ENCODE peak calls at places on chromosomes 5 and 9, in seven cellular contexts. C is SK-N-SH, L is type B pancreatic cell, Q is pancreas, Y is prostate gland, E is Peyer's patch, D is cardiac fibroblast. N is an unnamed sample.

GRCh38 chr5:68834486-68834885 is 259.3 kb upstream of the SLC30A5 start:
- DNase-seq in E (no peak), C (no peak), Y (no peak), D (peak), L (no peak), Q (no peak), N (no peak)

GRCh38 chr5:61245486-61245885 is 83.2 kb upstream of the SMIM15 start:
- DNase-seq in Y (no peak), L (no peak), C (peak), E (no peak), D (peak), Q (no peak), N (peak)

GRCh38 chr5:95526871-95527270 is 27.9 kb downstream of the SKIC3 start:
- DNase-seq in L (no peak), E (no peak), Y (no peak), D (peak), C (no peak), Q (no peak), N (no peak)

GRCh38 chr9:106956971-106957370 is 94.0 kb downstream of the ZNF462 start:
- DNase-seq in C (no peak), L (no peak), E (no peak), D (peak), Y (no peak), Q (no peak), N (no peak)

GRCh38 chr5:146948666-146949065 is 70.1 kb upstream of the PPP2R2B start:
- DNase-seq in Y (no peak), E (no peak), Q (no peak), D (no peak), L (no peak), C (no peak), N (no peak)

GRCh38 chr5:97752871-97753270 is 569.8 kb upstream of the RIOK2 start:
- DNase-seq in L (no peak), D (peak), E (no peak), Q (no peak), Y (no peak), C (no peak), N (no peak)

GRCh38 chr9:4984571-4985375 is at the start of gene JAK2:
- DNase-seq in Y (peak), L (peak), E (peak), C (peak), Q (peak), D (peak), N (peak)

GRCh38 chr9:86764230-86765039 is 182.9 kb downstream of the GAS1 start:
- DNase-seq in D (no peak), L (no peak), E (no peak), C (no peak), Y (no peak), Q (no peak), N (no peak)

GRCh38 chr5:66246621-66247020 is 102.5 kb downstream of the SREK1 start:
- DNase-seq in L (no peak), Q (no peak), E (no peak), D (peak), Y (no peak), C (no peak), N (peak)

GRCh38 chr5:171537463-171537862 is 118.0 kb downstream of the FGF18 start:
- DNase-seq in Q (no peak), E (no peak), L (no peak), C (no peak), Y (no peak), D (peak), N (peak)

GRCh38 chr5:40429258-40430111 is 250.2 kb upstream of the PTGER4 start:
- DNase-seq in C (no peak), Y (no peak), D (peak), L (no peak), E (no peak), Q (no peak), N (peak)

GRCh38 chr5:61534481-61535267 is 202.6 kb downstream of the ZSWIM6 start:
- DNase-seq in C (no peak), E (no peak), D (no peak), L (no peak), Y (no peak), Q (no peak), N (no peak)

GRCh38 chr5:31638286-31638685 is 645 bp upstream of the PDZD2 start:
- DNase-seq in L (no peak), Y (no peak), Q (peak), D (no peak), C (no peak), E (no peak), N (no peak)

GRCh38 chr9:23622396-23622795 is 203.6 kb downstream of the ELAVL2 start:
- DNase-seq in E (no peak), C (no peak), Q (no peak), Y (no peak), D (no peak), L (no peak), N (no peak)

GRCh38 chr9:75147638-75148037 is 59.3 kb downstream of the OSTF1 start:
- DNase-seq in Q (no peak), Y (no peak), D (peak), L (no peak), C (no peak), E (no peak), N (no peak)

GRCh38 chr9:125439434-125440272 is 178.0 kb downstream of the GAPVD1 start:
- DNase-seq in C (no peak), D (no peak), E (no peak), L (peak), Q (no peak), Y (no peak), N (no peak)

GRCh38 chr9:69971643-69972449 is 71.8 kb upstream of the MAMDC2 start:
- DNase-seq in E (peak), Y (peak), L (peak), C (peak), Q (peak), D (peak), N (peak)

GRCh38 chr5:171413153-171413910 is 6.1 kb upstream of the FGF18 start:
- DNase-seq in Q (no peak), E (no peak), C (no peak), D (no peak), L (no peak), Y (no peak), N (no peak)

GRCh38 chr5:111953351-111954127 is 196.5 kb upstream of the NREP start:
- DNase-seq in C (no peak), E (no peak), L (no peak), Y (no peak), Q (no peak), D (peak), N (no peak)

GRCh38 chr5:4233671-4234070 is 638.0 kb downstream of the IRX1 start:
- DNase-seq in D (peak), L (no peak), E (no peak), Y (no peak), C (no peak), Q (no peak), N (no peak)

GRCh38 chr5:163997965-163998364 is 492.5 kb downstream of the MAT2B start:
- DNase-seq in E (no peak), C (no peak), Q (no peak), L (no peak), D (no peak), Y (no peak), N (no peak)

GRCh38 chr9:126986506-126986951 is 71.9 kb downstream of the RALGPS1 start:
- DNase-seq in Y (no peak), Q (no peak), E (no peak), C (no peak), L (no peak), D (peak), N (peak)

GRCh38 chr9:128972956-128973355 is 25.5 kb downstream of the NUP188 start:
- DNase-seq in E (no peak), Y (no peak), L (no peak), C (no peak), Q (no peak), D (peak), N (peak)

DNA sequence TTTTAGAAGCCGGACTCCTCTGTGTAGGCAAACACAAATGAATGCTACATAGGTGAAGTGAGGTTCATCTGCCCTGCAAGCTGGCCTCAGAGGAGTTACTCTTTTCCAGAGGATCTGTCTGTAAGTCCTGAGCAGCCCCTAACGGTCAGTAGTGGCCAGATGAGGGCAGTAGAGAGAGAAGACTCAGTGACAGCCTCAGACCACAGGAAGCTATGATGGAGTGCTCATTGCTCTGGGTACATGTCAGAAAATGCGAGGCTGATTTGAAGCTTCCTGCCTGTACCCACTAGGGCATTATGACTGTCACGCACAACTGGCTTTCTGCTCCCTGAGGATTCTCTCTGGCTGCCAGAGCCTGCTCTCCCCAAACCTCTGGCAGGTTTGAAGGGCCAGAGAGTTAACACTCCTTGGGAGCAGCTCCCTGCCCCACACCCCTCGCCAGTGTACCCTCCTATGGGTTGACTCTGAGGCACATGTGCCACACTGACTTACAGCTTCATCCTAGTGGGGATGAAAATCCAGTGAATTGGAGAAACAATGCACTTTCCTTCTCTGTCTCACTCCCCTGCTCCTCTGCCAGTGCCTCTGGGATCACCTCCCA is 141.5 kb downstream of the GABRG2 start:
- DNase-seq in C (peak), D (peak), Q (peak), E (no peak), L (no peak), Y (peak), N (peak)
- TF ChIP-seq CTCF in C (peak), D (peak), Q (no peak), E (peak), L (peak), Y (no peak), N (peak)

GRCh38 chr5:114062940-114063867 is 298.7 kb upstream of the KCNN2 start:
- DNase-seq in D (no peak), E (no peak), Q (no peak), Y (no peak), L (no peak), C (no peak), N (no peak)
- TF ChIP-seq CTCF in D (no peak), E (no peak), Q (no peak), Y (no peak), L (peak), C (no peak), N (no peak)

GRCh38 chr5:75744355-75744754 is 27.1 kb upstream of the POC5 start:
- DNase-seq in L (no peak), Q (no peak), C (no peak), E (no peak), D (no peak), Y (no peak), N (no peak)
- TF ChIP-seq CTCF in L (no peak), Q (no peak), C (no peak), E (no peak), D (no peak), Y (no peak), N (no peak)

GRCh38 chr5:34657550-34657921 is 1.4 kb downstream of the RAI14 start:
- DNase-seq in C (peak), Y (no peak), L (no peak), E (no peak), Q (peak), D (peak), N (peak)

GRCh38 chr5:34659168-34659567 is 3.0 kb downstream of the RAI14 start:
- DNase-seq in D (no peak), L (no peak), C (no peak), Q (no peak), Y (no peak), E (no peak), N (no peak)

GRCh38 chr5:34656001-34656699 is at the start of gene RAI14:
- DNase-seq in Y (peak), C (peak), D (peak), L (peak), E (peak), Q (peak), N (peak)

GRCh38 chr5:34656700-34657549 is 797 bp downstream of the RAI14 start:
- DNase-seq in Y (peak), D (peak), C (peak), E (peak), Q (peak), L (peak), N (peak)

DNA sequence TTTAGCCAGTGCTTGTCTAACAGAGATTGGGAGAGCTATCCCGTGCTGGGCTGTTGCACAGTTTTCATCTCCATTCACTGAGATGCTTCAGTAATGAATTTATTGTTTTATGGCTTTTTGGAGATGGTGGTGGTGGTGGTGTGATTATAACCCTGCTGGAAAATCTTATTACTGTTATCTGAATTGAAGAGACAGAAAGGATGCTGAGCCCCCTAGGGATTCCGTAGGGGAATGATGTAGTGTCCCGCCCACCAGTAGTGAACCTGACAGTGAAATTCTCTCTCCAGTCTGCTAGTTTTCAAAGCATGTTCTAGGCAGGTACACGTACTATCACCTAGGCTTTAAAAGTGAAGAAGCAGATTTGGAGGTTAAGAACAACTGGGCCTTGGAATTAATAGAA is 1.9 kb downstream of the RAI14 start:
- DNase-seq in L (no peak), Y (no peak), E (no peak), D (peak), Q (no peak), C (peak), N (peak)
- TF ChIP-seq CTCF in L (no peak), Y (no peak), E (no peak), D (no peak), Q (no peak), C (peak), N (no peak)

DNA sequence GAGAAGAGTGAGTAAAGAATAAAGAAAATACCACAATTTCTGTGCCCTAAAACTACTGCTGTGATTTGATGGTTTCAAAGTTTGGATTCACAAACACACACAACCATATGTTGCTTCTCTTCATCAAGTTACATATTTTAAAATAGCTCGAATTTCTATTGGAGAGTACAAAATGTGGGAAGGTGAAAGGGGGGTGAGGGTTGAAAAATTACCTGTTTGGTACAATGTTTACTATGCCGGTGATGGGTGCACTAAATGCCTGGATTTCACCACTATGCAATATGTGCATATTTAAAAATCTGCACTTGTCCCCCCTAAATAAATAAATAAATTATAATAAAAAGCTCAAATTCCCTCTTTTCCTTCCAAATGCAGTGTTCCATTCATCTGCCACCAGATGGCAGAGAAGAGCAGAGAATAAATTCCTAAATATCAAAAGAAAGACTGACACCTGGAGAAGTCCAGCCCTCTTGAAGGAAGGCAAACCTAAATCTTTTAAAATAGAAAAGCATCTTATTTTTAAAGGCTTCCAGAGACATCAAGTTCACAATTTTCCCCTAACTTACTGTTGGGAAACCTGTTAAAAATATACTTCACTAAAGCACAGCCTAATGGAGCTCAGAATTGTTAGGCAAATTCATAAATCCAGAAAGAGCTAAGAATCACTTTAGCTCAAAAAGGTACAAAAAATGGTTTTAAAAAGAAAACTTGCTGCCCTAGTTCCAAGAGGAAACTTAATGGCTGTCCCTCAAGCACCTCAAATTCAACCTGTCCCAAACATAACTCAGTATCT is 24.8 kb upstream of the HNRNPA0 start:
- DNase-seq in E (no peak), Y (no peak), Q (no peak), C (peak), L (no peak), D (peak), N (peak)
- TF ChIP-seq CTCF in E (peak), Y (peak), Q (peak), C (peak), L (peak), D (peak), N (peak)

DNA sequence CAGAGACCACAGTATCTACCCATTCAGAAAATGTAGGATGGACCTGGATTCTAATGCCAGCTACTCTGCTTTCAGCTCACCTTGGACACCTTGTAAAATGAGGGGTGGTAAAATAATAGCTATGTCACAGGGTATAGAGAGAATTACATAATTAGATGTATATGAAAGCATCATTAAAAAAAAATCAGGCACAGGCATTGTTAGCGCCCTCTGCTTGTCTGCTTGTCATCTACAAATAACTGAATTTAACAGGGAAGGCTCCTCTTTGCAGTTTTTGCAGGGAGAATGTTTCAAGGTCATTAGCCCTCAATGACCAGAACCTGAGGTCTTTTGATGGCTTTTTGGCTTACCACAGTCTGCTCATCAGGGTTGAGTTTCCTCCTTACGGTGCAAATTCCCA is 58.0 kb downstream of the GPR21 start:
- DNase-seq in E (no peak), L (no peak), D (no peak), Q (no peak), Y (no peak), C (no peak), N (no peak)
- TF ChIP-seq CTCF in E (no peak), L (no peak), D (no peak), Q (no peak), Y (no peak), C (peak), N (no peak)

GRCh38 chr9:133614056-133614455 is 4.9 kb upstream of the FAM163B start:
- DNase-seq in C (no peak), Q (no peak), D (no peak), Y (no peak), E (no peak), L (no peak), N (no peak)

GRCh38 chr9:133614678-133615077 is 5.5 kb upstream of the FAM163B start:
- DNase-seq in C (no peak), E (no peak), L (no peak), Y (no peak), D (no peak), Q (no peak), N (no peak)

GRCh38 chr9:133613396-133613795 is 4.2 kb upstream of the FAM163B start:
- DNase-seq in Y (no peak), D (no peak), C (no peak), Q (no peak), L (no peak), E (no peak), N (no peak)

GRCh38 chr9:133612051-133612450 is 2.9 kb upstream of the FAM163B start:
- DNase-seq in L (no peak), D (no peak), Q (no peak), Y (no peak), C (no peak), E (no peak), N (no peak)

DNA sequence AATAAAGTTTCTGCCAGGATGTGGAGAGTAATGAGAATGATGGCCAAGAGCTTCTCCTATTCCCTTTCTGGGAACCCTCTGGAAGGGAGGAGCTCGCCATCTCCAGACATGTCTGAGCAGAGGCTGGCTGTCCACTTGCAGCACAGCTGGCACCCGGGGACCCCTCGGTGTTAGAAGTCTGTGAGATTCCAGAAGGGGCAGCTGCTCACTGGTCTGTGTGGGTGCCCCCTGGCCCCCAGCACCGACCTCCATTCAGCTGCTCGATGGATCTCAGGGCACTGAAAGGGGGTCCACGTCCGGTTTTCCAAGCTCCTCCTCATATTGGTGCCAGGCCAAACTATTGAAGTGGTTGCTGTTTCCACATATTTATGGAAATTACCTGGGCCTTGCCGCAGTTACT is 3.6 kb upstream of the FAM163B start:
- DNase-seq in Y (peak), C (no peak), E (no peak), L (no peak), D (no peak), Q (no peak), N (no peak)
- TF ChIP-seq CTCF in Y (no peak), C (no peak), E (no peak), L (no peak), D (no peak), Q (no peak), N (no peak)